ENCODE peak calls at places on chromosomes 16 and 17, in seven cellular contexts. C, O, P, T, R, D and U are unnamed samples.

GRCh38 chr16:21645261-21645721 is 7.1 kb downstream of the IGSF6 start:
- DNase-seq in C (peak; percentile 59), O (no peak), P (no peak), T (no peak), R (no peak), D (no peak), U (no peak)

GRCh38 chr17:67157732-67158639 is 87.0 kb downstream of the HELZ start:
- DNase-seq in C (peak; percentile 76), O (peak; percentile 41), P (peak; percentile 9), T (peak; percentile 28), R (no peak), D (no peak), U (peak; percentile 13)

GRCh38 chr17:75397217-75397616 is 8.3 kb downstream of the GRB2 start:
- DNase-seq in C (no peak), O (no peak), P (no peak), T (no peak), R (no peak), D (no peak), U (no peak)

GRCh38 chr17:49523706-49524472 is 28.8 kb downstream of the NGFR start:
- DNase-seq in C (no peak), O (no peak), P (no peak), T (no peak), R (no peak), D (no peak), U (peak; percentile 96)

GRCh38 chr17:45368661-45369060 is 51.8 kb upstream of the MAP3K14 start:
- DNase-seq in C (peak; percentile 39), O (peak; percentile 41), P (no peak), T (no peak), R (peak; percentile 79), D (no peak), U (no peak)

GRCh38 chr17:4822835-4823234 is 10.3 kb upstream of the MINK1 start:
- DNase-seq in C (no peak), O (no peak), P (no peak), T (no peak), R (no peak), D (no peak), U (no peak)

GRCh38 chr17:12388206-12388605 is 277.5 kb upstream of the MYOCD start:
- DNase-seq in C (peak; percentile 57), O (peak; percentile 75), P (no peak), T (no peak), R (no peak), D (no peak), U (no peak)

GRCh38 chr17:72683506-72684404 is 408.7 kb downstream of the SLC39A11 start:
- DNase-seq in C (peak; percentile 98), O (peak; percentile 91), P (no peak), T (peak; percentile 100), R (peak; percentile 92), D (peak; percentile 35), U (peak; percentile 95)

GRCh38 chr16:68360547-68360946 is 49.7 kb downstream of the PRMT7 start:
- DNase-seq in C (no peak), O (no peak), P (no peak), T (no peak), R (no peak), D (no peak), U (no peak)

GRCh38 chr16:2967211-2967631 is 1.9 kb upstream of the PAQR4 start:
- DNase-seq in C (no peak), O (no peak), P (no peak), T (no peak), R (no peak), D (no peak), U (no peak)

GRCh38 chr16:2968738-2969544 is at the start of gene PAQR4:
- DNase-seq in C (peak; percentile 83), O (peak; percentile 60), P (peak; percentile 98), T (peak; percentile 84), R (peak; percentile 18), D (peak; percentile 89), U (peak; percentile 94)

GRCh38 chr16:2969545-2970521 is 685 bp downstream of the PAQR4 start:
- DNase-seq in C (peak; percentile 37), O (peak; percentile 7), P (peak; percentile 85), T (peak; percentile 73), R (no peak), D (peak; percentile 68), U (peak; percentile 79)

GRCh38 chr16:2967721-2968161 is 1.4 kb upstream of the PAQR4 start:
- DNase-seq in C (no peak), O (no peak), P (no peak), T (no peak), R (no peak), D (no peak), U (no peak)

DNA sequence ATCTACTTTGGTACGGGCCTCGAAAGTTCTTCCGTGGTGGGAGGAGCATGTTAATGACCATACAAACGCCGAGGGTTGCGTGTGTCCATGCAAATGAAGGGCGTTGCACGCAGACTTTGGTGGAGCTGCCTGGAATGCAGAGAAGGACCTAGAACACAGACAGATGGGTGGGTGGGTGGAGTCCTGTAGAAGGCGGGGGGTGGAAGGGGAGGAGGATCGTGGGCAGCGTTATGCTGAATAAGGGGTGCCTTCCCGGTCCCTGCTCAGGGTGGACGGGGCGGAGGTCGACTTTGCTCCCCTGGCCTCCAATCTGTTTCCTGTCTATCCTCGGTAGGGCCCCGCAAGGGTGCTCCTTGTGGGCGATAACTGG is 795 bp upstream of the PAQR4 start:
- DNase-seq in C (no peak), O (no peak), P (no peak), T (no peak), R (no peak), D (peak; percentile 42), U (peak; percentile 47)
- H3K4me3 ChIP-seq in C (no peak overlapping the region), O (no peak overlapping the region), P (peak overlapping the region; percentile 81), T (peak overlapping the region; percentile 97), R (peak overlapping the region; percentile 55), D (peak overlapping the region; percentile 80), U (peak overlapping the region; percentile 43)

GRCh38 chr16:3112058-3112880 is at the start of gene ZNF205:
- DNase-seq in C (peak; percentile 74), O (peak; percentile 60), P (peak; percentile 85), T (peak; percentile 94), R (peak; percentile 10), D (peak; percentile 85), U (peak; percentile 82)
- TF ChIP-seq CTCF in C (no peak), O (no peak), P (no peak), T (no peak), R (no peak), D (no peak), U (no peak)

GRCh38 chr17:64261422-64262124 is 1.5 kb downstream of the TEX2 start:
- DNase-seq in C (no peak), O (no peak), P (no peak), T (no peak), R (no peak), D (no peak), U (no peak)

GRCh38 chr17:64259922-64260321 is 3.1 kb downstream of the TEX2 start:
- DNase-seq in C (peak; percentile 80), O (no peak), P (no peak), T (no peak), R (peak; percentile 50), D (no peak), U (peak; percentile 84)

GRCh38 chr17:64262422-64263260 is at the start of gene TEX2:
- DNase-seq in C (no peak), O (no peak), P (peak; percentile 45), T (peak; percentile 59), R (no peak), D (peak; percentile 66), U (peak; percentile 40)

GRCh38 chr17:64259436-64259835 is 3.6 kb downstream of the TEX2 start:
- DNase-seq in C (no peak), O (no peak), P (no peak), T (no peak), R (no peak), D (no peak), U (no peak)

DNA sequence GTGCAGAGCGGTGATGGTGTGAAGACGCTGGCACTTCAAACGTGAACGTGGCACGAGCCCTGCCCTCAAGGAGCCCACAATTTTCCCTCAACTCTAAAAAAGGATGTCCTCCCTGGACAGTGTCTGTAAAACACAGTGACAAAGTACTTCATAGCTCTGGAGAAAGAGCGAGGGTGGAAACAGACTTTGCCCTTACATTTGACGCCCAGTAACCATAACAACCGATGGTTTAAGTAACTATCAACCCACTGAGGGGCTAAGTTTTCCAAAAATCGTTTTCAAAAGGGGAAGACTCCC is 987 bp downstream of the TEX2 start:
- DNase-seq in C (no peak), O (no peak), P (no peak), T (no peak), R (no peak), D (no peak), U (no peak)
- H3K4me3 ChIP-seq in C (peak overlapping the region; percentile 67), O (peak overlapping the region; percentile 74), P (peak overlapping the region; percentile 90), T (peak overlapping the region; percentile 89), R (peak overlapping the region; percentile 79), D (peak overlapping the region; percentile 99), U (peak overlapping the region; percentile 64)

GRCh38 chr17:56751145-56751743 is 82.5 kb downstream of the C17orf67 start:
- DNase-seq in C (no peak), O (no peak), P (no peak), T (no peak), R (no peak), D (no peak), U (no peak)
- TF ChIP-seq CTCF in C (no peak), O (peak; percentile 38), P (peak; percentile 19), T (no peak), R (no peak), D (no peak), U (no peak)

GRCh38 chr17:39668141-39668924 is at the start of gene PNMT:
- DNase-seq in C (peak; percentile 50), O (peak; percentile 9), P (peak; percentile 92), T (peak; percentile 84), R (no peak), D (peak; percentile 81), U (peak; percentile 64)
- H3K4me3 ChIP-seq in C (peak within 1 kb of the TSS; percentile 10), O (peak within 1 kb of the TSS; percentile 20), P (peak within 1 kb of the TSS; percentile 53), T (peak within 1 kb of the TSS; percentile 38), R (no peak within 1 kb of the TSS), D (peak within 1 kb of the TSS; percentile 37), U (peak within 1 kb of the TSS; percentile 13)